ENCODE peak calls at places on chromosome 1, in four cellular contexts. N is Karpas-422, M is OCI-LY7, V is GM23248. K is an unnamed sample.

GRCh38 chr1:193211539-193211938 is 25.1 kb upstream of the B3GALT2 start:
- DNase-seq in V (peak; percentile 81), M (no peak), N (no peak), K (no peak)

GRCh38 chr1:62238507-62238906 is 43.9 kb downstream of the L1TD1 start:
- DNase-seq in V (no peak), N (no peak), M (no peak), K (no peak)

GRCh38 chr1:204672482-204673216 is 12.9 kb downstream of the LRRN2 start:
- DNase-seq in N (no peak), M (no peak), V (no peak), K (no peak)

GRCh38 chr1:168235548-168235885 is 9.7 kb downstream of the SFT2D2 start:
- DNase-seq in V (no peak), M (no peak), N (no peak), K (no peak)

GRCh38 chr1:151994956-151995355 is 1.3 kb upstream of the S100A10 start:
- DNase-seq in M (no peak), N (no peak), V (peak; percentile 99), K (peak; percentile 71)

GRCh38 chr1:241411776-241412338 is 54.9 kb upstream of the RGS7 start:
- DNase-seq in M (no peak), N (no peak), V (peak; percentile 28), K (no peak)

GRCh38 chr1:208155243-208155642 is 88.9 kb downstream of the PLXNA2 start:
- DNase-seq in N (no peak), M (no peak), V (no peak), K (no peak)

GRCh38 chr1:56073206-56073605 is 506.2 kb downstream of the PLPP3 start:
- DNase-seq in M (no peak), N (no peak), V (no peak), K (no peak)

GRCh38 chr1:21152423-21153100 is 24.1 kb downstream of the EIF4G3 start:
- DNase-seq in M (no peak), V (peak; percentile 49), N (no peak), K (no peak)

GRCh38 chr1:86582161-86582560 is 35.3 kb downstream of the CLCA4 start:
- DNase-seq in N (no peak), V (no peak), M (no peak), K (no peak)

GRCh38 chr1:234327577-234328164 is 45.6 kb upstream of the COA6 start:
- DNase-seq in V (no peak), N (no peak), M (no peak), K (no peak)

GRCh38 chr1:168504064-168504837 is 39.5 kb downstream of the XCL2 start:
- DNase-seq in N (peak; percentile 42), V (peak; percentile 97), M (no peak), K (no peak)

GRCh38 chr1:18642278-18643095 is 11.8 kb downstream of the PAX7 start:
- DNase-seq in N (no peak), V (no peak), M (no peak), K (peak; percentile 83)

GRCh38 chr1:18643154-18644012 is 12.7 kb downstream of the PAX7 start:
- DNase-seq in V (no peak), M (no peak), N (no peak), K (peak; percentile 78)

GRCh38 chr1:18640228-18641004 is 9.8 kb downstream of the PAX7 start:
- DNase-seq in N (no peak), V (no peak), M (no peak), K (peak; percentile 78)

GRCh38 chr1:18639335-18640055 is 8.8 kb downstream of the PAX7 start:
- DNase-seq in M (no peak), V (no peak), N (no peak), K (no peak)

DNA sequence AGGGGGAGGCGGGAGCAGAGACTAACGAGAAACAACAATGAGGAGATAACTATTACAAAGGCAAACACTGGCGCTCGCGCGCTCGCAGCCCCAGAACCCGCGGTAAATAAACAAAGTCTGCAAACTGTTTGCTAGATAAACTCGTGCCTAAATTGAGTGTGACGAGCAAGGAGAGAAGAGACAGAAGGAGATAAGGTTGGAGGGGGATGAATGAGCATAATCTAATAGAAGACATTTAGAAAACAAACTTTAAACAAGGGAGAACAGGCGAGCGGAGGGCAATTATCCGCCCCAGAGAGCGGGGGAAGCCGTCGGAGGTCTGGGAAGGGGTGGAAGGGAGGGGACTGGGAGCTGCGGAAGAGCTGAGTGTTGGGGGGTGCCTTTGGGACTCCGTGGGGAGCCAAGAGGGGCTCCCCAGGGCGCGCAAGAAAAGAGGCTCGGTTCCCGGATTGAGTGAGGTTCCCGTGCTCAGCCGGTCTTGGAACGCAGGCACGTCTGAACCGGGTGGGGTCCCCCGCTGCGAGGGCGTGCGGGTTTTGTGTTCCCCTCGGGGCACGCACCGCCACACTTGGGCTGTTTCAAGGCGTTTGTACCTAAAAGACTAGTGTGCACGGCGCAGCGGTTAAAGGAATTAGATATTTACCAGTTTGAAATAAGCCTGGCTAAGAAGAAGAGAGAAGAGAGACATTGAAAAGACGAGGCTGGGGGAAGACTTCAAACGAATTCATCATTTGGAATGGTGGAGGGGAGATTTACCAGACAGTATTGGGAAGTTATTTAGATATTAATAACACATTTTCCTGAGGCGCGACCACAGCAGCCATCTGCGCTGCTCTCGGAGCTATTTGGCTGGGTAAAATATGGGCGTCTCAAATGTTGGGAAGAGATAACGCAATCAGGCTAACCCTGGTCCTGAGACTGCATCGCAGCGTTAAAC is 10.6 kb downstream of the PAX7 start:
- DNase-seq in N (no peak), V (no peak), M (no peak), K (no peak)
- H3K4me2 ChIP-seq in N (no peak overlapping the region), V (no peak overlapping the region), M (no peak overlapping the region), K (peak overlapping the region; percentile 77)

DNA sequence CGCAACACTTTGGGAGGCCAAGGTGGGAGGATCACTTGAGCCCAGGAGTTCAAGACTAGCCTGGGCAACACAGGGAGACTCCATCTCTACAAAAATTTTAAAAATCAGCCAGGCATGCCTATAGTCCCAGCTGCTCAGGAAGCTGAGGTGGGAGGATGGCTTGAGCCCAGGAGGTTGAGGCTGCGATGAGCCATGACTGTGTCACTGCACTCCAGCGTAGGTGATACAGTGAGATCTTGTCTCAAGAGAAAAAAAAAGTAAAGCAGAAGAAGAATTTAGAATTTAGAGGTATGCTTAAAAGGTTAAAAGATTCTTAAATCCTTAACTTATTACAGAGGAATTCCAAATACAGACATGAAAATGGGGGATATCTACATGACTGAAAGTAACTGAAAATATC is 79.5 kb downstream of the SMYD3 start:
- DNase-seq in V (peak; percentile 65), M (no peak), N (no peak), K (no peak)
- H3K9me2 ChIP-seq in V (no peaks in the 10 kb centered on the region), M (no peaks in the 10 kb centered on the region), N (no peaks in the 10 kb centered on the region), K (no peaks in the 10 kb centered on the region)

GRCh38 chr1:89910268-89910667 is 84.6 kb upstream of the ZNF326 start:
- DNase-seq in V (no peak), N (no peak), M (no peak), K (no peak)

GRCh38 chr1:89908993-89909436 is 85.9 kb upstream of the ZNF326 start:
- DNase-seq in N (no peak), V (peak; percentile 64), M (no peak), K (no peak)

GRCh38 chr1:89907669-89908293 is 86.9 kb downstream of the LRRC8D start:
- DNase-seq in V (peak; percentile 76), M (no peak), N (peak; percentile 57), K (no peak)

GRCh38 chr1:89910780-89911179 is 84.1 kb upstream of the ZNF326 start:
- DNase-seq in V (peak; percentile 49), N (no peak), M (no peak), K (peak; percentile 93)

DNA sequence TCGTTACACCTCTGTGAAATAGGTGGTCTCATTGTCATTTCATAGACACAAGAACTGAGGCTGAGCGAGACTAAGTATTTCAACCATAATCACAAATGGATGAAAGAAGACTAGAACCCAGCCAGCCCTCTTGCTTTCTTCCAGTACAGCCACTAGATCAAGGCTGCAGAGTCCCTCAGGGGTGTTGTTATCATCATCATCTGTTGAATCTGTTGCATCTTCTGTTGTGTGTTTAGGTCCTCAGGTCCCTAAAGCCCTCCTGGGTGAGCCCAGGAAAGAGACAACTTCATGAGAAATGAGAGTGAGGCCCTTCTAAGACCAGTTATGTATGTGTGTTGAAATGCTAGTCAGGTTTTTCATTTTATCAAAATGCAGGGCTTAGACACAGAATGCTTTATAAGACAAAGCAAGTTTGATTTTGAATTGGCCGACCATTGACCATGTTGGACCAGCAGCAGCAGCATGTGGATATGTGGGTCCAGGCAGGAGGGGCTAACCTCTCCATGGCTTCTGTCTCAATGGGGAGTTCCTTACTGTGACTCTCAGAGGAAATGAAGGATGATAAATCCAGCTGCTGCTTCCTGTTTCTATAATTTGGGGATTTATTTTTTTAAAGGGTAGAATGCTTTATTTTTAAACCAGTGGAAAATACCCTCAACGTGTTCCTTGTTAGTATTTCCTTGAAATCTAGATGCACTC is 86.5 kb upstream of the ZNF326 start:
- DNase-seq in N (no peak), M (no peak), V (peak; percentile 50), K (no peak)
- H3K4me2 ChIP-seq in N (peak overlapping the region; percentile 82), M (peak overlapping the region; percentile 32), V (peak overlapping the region; percentile 68), K (no peak overlapping the region)

GRCh38 chr1:206903687-206904086 is 6.4 kb downstream of the IL24 start:
- DNase-seq in N (no peak), V (peak; percentile 36), M (no peak), K (no peak)

GRCh38 chr1:206902702-206903101 is 5.5 kb downstream of the IL24 start:
- DNase-seq in V (no peak), M (no peak), N (no peak), K (no peak)

GRCh38 chr1:206899717-206900116 is 2.5 kb downstream of the IL24 start:
- DNase-seq in N (no peak), M (no peak), V (no peak), K (no peak)

GRCh38 chr1:206900149-206900548 is 2.9 kb downstream of the IL24 start:
- DNase-seq in V (no peak), N (no peak), M (no peak), K (no peak)

GRCh38 chr1:206901944-206902343 is 4.7 kb downstream of the IL24 start:
- DNase-seq in N (no peak), M (no peak), V (no peak), K (no peak)
- H3K9me2 ChIP-seq in N (no peaks in the 10 kb centered on the region), M (no peaks in the 10 kb centered on the region), V (no peaks in the 10 kb centered on the region), K (no peaks in the 10 kb centered on the region)

GRCh38 chr1:224563666-224564065 is 52.5 kb upstream of the CNIH3 start:
- DNase-seq in N (no peak), V (no peak), M (no peak), K (no peak)

GRCh38 chr1:224564491-224565084 is 51.5 kb upstream of the CNIH3 start:
- DNase-seq in N (no peak), V (peak; percentile 6), M (no peak), K (no peak)

GRCh38 chr1:224565611-224566406 is 50.3 kb upstream of the CNIH3 start:
- DNase-seq in N (no peak), V (no peak), M (no peak), K (no peak)

GRCh38 chr1:224569276-224569675 is 46.8 kb upstream of the CNIH3 start:
- DNase-seq in M (no peak), N (no peak), V (no peak), K (no peak)

GRCh38 chr1:224565186-224565585 is 50.9 kb upstream of the CNIH3 start:
- DNase-seq in M (no peak), N (no peak), V (peak; percentile 97), K (no peak)
- H3K4me2 ChIP-seq in M (no peak overlapping the region), N (no peak overlapping the region), V (peak overlapping the region; percentile 53), K (no peak overlapping the region)

GRCh38 chr1:24020032-24020431 is 39.9 kb upstream of the SRSF10 start:
- DNase-seq in V (peak; percentile 68), N (no peak), M (no peak), K (no peak)
- H3K9me2 ChIP-seq in V (no peaks in the 10 kb centered on the region), N (no peaks in the 10 kb centered on the region), M (no peaks in the 10 kb centered on the region), K (peaks cover 4% of the 10 kb centered on the region)